ENCODE peak calls at places on chromosomes 3 and 15, in seven cellular contexts. Q is lower lobe of right lung; K is HL-60; J is CD8-positive, alpha-beta T cell; V is body of pancreas; A is fibroblast of lung; X is RWPE2. R is an unnamed sample.

GRCh38 chr3:69774029-69774428 is 34.8 kb downstream of the MITF start:
- DNase-seq in Q (no peak), K (no peak), J (no peak), V (peak; percentile 58), A (no peak), X (no peak), R (peak; percentile 70)

GRCh38 chr15:100703032-100703578 is 100.7 kb downstream of the ASB7 start:
- DNase-seq in Q (no peak), K (peak; percentile 4), J (no peak), V (no peak), A (peak; percentile 81), X (peak; percentile 59), R (no peak)

GRCh38 chr3:102979682-102980378 is 545.0 kb downstream of the ZPLD1 start:
- DNase-seq in Q (no peak), K (no peak), J (no peak), V (peak; percentile 94), A (peak; percentile 99), X (peak; percentile 59), R (peak; percentile 79)

GRCh38 chr3:177603137-177603603 is 405.9 kb upstream of the TBL1XR1 start:
- DNase-seq in Q (no peak), K (no peak), J (no peak), V (no peak), A (peak; percentile 62), X (no peak), R (no peak)

GRCh38 chr15:72491768-72492167 is 17.6 kb downstream of the ARIH1 start:
- DNase-seq in Q (no peak), K (no peak), J (no peak), V (no peak), A (peak; percentile 73), X (no peak), R (no peak)

GRCh38 chr3:4664412-4664811 is 171.3 kb downstream of the ITPR1 start:
- DNase-seq in Q (no peak), K (no peak), J (no peak), V (no peak), A (no peak), X (no peak), R (no peak)

GRCh38 chr15:68599560-68600071 is 20.8 kb downstream of the CORO2B start:
- DNase-seq in Q (no peak), K (no peak), J (no peak), V (no peak), A (peak; percentile 72), X (peak; percentile 55), R (no peak)

GRCh38 chr3:51637941-51638471 is 33.0 kb upstream of the TEX264 start:
- DNase-seq in Q (no peak), K (peak; percentile 50), J (peak; percentile 35), V (no peak), A (peak; percentile 74), X (no peak), R (no peak)

GRCh38 chr15:99241752-99242151 is 7.6 kb downstream of the TTC23 start:
- DNase-seq in Q (no peak), K (no peak), J (no peak), V (no peak), A (no peak), X (no peak), R (no peak)

GRCh38 chr3:5312278-5312677 is 124.8 kb downstream of the EDEM1 start:
- DNase-seq in Q (no peak), K (no peak), J (no peak), V (no peak), A (no peak), X (no peak), R (no peak)

GRCh38 chr15:93478922-93479321 is 389.9 kb upstream of the RGMA start:
- DNase-seq in Q (no peak), K (no peak), J (no peak), V (peak; percentile 41), A (no peak), X (no peak), R (no peak)

GRCh38 chr3:59510576-59510975 is 460.8 kb upstream of the CFAP20DC start:
- DNase-seq in Q (no peak), K (no peak), J (no peak), V (no peak), A (no peak), X (no peak), R (no peak)

GRCh38 chr3:115469649-115470048 is 153.7 kb upstream of the GAP43 start:
- DNase-seq in Q (no peak), K (no peak), J (no peak), V (no peak), A (no peak), X (no peak), R (no peak)

GRCh38 chr3:127082066-127082465 is 99.2 kb downstream of the PLXNA1 start:
- DNase-seq in Q (peak; percentile 12), K (no peak), J (no peak), V (no peak), A (no peak), X (no peak), R (no peak)

GRCh38 chr15:36938131-36938530 is 162.2 kb downstream of the MEIS2 start:
- DNase-seq in Q (no peak), K (no peak), J (no peak), V (no peak), A (no peak), X (no peak), R (no peak)

GRCh38 chr3:19471147-19471546 is 322.8 kb downstream of the KCNH8 start:
- DNase-seq in Q (no peak), K (no peak), J (no peak), V (no peak), A (no peak), X (no peak), R (no peak)

GRCh38 chr3:25648107-25648535 is 16.6 kb downstream of the TOP2B start:
- DNase-seq in Q (no peak), K (peak; percentile 55), J (peak; percentile 70), V (peak; percentile 83), A (peak; percentile 86), X (no peak), R (peak; percentile 64)

GRCh38 chr15:70066422-70066821 is 31.3 kb downstream of the TLE3 start:
- DNase-seq in Q (no peak), K (no peak), J (no peak), V (no peak), A (no peak), X (no peak), R (no peak)
- H3K27ac ChIP-seq in Q (no peak overlapping the region), K (no peak overlapping the region), J (no peak overlapping the region), V (no peak overlapping the region), A (no peak overlapping the region), X (no peak overlapping the region), R (no peak overlapping the region)

GRCh38 chr3:194079702-194080172 is 56.2 kb upstream of the HES1 start:
- DNase-seq in Q (no peak), K (no peak), J (no peak), V (no peak), A (no peak), X (no peak), R (no peak)

GRCh38 chr3:194076486-194076885 is 59.5 kb upstream of the HES1 start:
- DNase-seq in Q (no peak), K (no peak), J (no peak), V (peak; percentile 37), A (no peak), X (no peak), R (no peak)

GRCh38 chr3:194075802-194076460 is 60.0 kb upstream of the HES1 start:
- DNase-seq in Q (no peak), K (no peak), J (no peak), V (no peak), A (no peak), X (no peak), R (no peak)

GRCh38 chr3:194077602-194078001 is 58.3 kb upstream of the HES1 start:
- DNase-seq in Q (no peak), K (no peak), J (no peak), V (no peak), A (no peak), X (no peak), R (no peak)

GRCh38 chr3:194078046-194078445 is 57.9 kb upstream of the HES1 start:
- DNase-seq in Q (no peak), K (no peak), J (no peak), V (no peak), A (no peak), X (no peak), R (no peak)
- H3K27me3 ChIP-seq in Q (peaks cover 4% of the 10 kb centered on the region), K (no peaks in the 10 kb centered on the region), J (no peaks in the 10 kb centered on the region), V (no peaks in the 10 kb centered on the region), A (peaks cover 17% of the 10 kb centered on the region), X (no peaks in the 10 kb centered on the region), R (no peaks in the 10 kb centered on the region)

GRCh38 chr15:89496155-89497098 is at the start of gene RHCG:
- DNase-seq in Q (no peak), K (no peak), J (no peak), V (peak; percentile 49), A (peak; percentile 40), X (peak; percentile 74), R (peak; percentile 44)
- H3K4me3 ChIP-seq in Q (peak within 1 kb of the TSS; percentile 44), K (peak within 1 kb of the TSS; percentile 14), J (no peak within 1 kb of the TSS), V (no peak within 1 kb of the TSS), A (peak within 1 kb of the TSS; percentile 27), X (no peak within 1 kb of the TSS), R (peak within 1 kb of the TSS; percentile 20)

GRCh38 chr3:146969356-146969755 is 364.2 kb upstream of the PLSCR5 start:
- DNase-seq in Q (no peak), K (no peak), J (no peak), V (no peak), A (no peak), X (no peak), R (no peak)

GRCh38 chr3:146967786-146968185 is 362.6 kb upstream of the PLSCR5 start:
- DNase-seq in Q (no peak), K (no peak), J (no peak), V (no peak), A (peak; percentile 34), X (no peak), R (no peak)

GRCh38 chr3:146968204-146968651 is 363.1 kb upstream of the PLSCR5 start:
- DNase-seq in Q (no peak), K (no peak), J (no peak), V (no peak), A (peak; percentile 42), X (no peak), R (no peak)

GRCh38 chr3:146972726-146973125 is 367.6 kb upstream of the PLSCR5 start:
- DNase-seq in Q (no peak), K (no peak), J (no peak), V (no peak), A (no peak), X (no peak), R (no peak)

DNA sequence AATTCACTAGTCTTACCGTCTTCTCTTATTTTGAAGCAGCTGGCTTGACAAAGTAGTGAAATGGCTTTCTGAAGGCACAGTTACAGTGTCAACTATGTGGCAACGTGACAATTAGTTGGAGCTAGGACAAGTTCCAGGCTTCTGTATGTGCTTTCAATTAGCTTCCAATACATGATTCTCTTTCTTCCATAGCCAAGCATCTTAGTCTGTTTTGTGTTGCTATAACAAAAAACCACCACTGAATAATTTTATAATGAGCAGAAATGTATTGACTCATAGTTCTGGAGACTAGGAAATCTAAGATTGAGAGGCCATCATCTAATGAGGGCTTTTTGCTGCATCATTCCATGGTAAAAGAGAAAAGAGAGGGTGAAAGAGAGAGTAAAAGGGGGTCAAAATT is 365.1 kb upstream of the PLSCR5 start:
- DNase-seq in Q (no peak), K (no peak), J (no peak), V (no peak), A (no peak), X (no peak), R (no peak)
- H3K27ac ChIP-seq in Q (no peak overlapping the region), K (no peak overlapping the region), J (no peak overlapping the region), V (no peak overlapping the region), A (no peak overlapping the region), X (no peak overlapping the region), R (no peak overlapping the region)

GRCh38 chr15:88775776-88776175 is 27.5 kb upstream of the ACAN start:
- DNase-seq in Q (no peak), K (no peak), J (no peak), V (no peak), A (no peak), X (no peak), R (no peak)
- H3K27me3 ChIP-seq in Q (peaks cover 4% of the 10 kb centered on the region), K (peaks cover 3% of the 10 kb centered on the region), J (no peaks in the 10 kb centered on the region), V (no peaks in the 10 kb centered on the region), A (no peaks in the 10 kb centered on the region), X (no peaks in the 10 kb centered on the region), R (no peaks in the 10 kb centered on the region)

GRCh38 chr3:195443391-195443989 is 670 bp upstream of the ACAP2 start:
- DNase-seq in Q (no peak), K (no peak), J (no peak), V (no peak), A (no peak), X (no peak), R (no peak)
- H3K4me3 ChIP-seq in Q (peak overlapping the region; percentile 92), K (peak overlapping the region; percentile 32), J (peak overlapping the region; percentile 82), V (no peak overlapping the region), A (peak overlapping the region; percentile 56), X (peak overlapping the region; percentile 10), R (peak overlapping the region; percentile 29)

R was measured in tibial artery.